ENCODE peak calls at places on chromosome 10, in seven cellular contexts. I is RWPE1; J is neuronal stem cell; M is stimulated activated CD8-positive, alpha-beta memory T cell treated with anti-CD3 and anti-CD28 coated beads, Interleukin-4, amount 100 ng/mL, for 24 hours; W is GM10248; X is AG20443; H is epithelial cell of prostate. U is an unnamed sample.

GRCh38 chr10:111429288-111430028 is 352.6 kb downstream of the ADRA2A start:
- DNase-seq in I (no peak), J (no peak), M (no peak), W (no peak), X (peak), H (no peak), U (no peak)

GRCh38 chr10:69855346-69856163 is 53.8 kb downstream of the COL13A1 start:
- DNase-seq in I (no peak), J (no peak), M (no peak), W (no peak), X (no peak), H (no peak), U (no peak)

GRCh38 chr10:97154789-97155188 is 31.0 kb downstream of the SLIT1 start:
- DNase-seq in I (no peak), J (no peak), M (no peak), W (no peak), X (no peak), H (no peak), U (no peak)

GRCh38 chr10:49298666-49298989 is 342 bp upstream of the C10orf71 start:
- DNase-seq in I (no peak), J (no peak), M (no peak), W (no peak), X (peak), H (no peak), U (no peak)

GRCh38 chr10:68212721-68213352 is 19.1 kb downstream of the ATOH7 start:
- DNase-seq in I (peak), J (no peak), M (no peak), W (peak), X (peak), H (no peak), U (no peak)

GRCh38 chr10:130240409-130240808 is 104.2 kb downstream of the GLRX3 start:
- DNase-seq in I (no peak), J (no peak), M (no peak), W (no peak), X (no peak), H (no peak), U (no peak)

GRCh38 chr10:7260912-7261700 is 149.7 kb downstream of the SFMBT2 start:
- DNase-seq in I (peak), J (no peak), M (no peak), W (no peak), X (peak), H (no peak), U (no peak)

GRCh38 chr10:103476046-103476768 is 2.8 kb downstream of the CALHM3 start:
- DNase-seq in I (no peak), J (no peak), M (no peak), W (peak), X (no peak), H (no peak), U (no peak)

GRCh38 chr10:44955408-44956070 is 4.1 kb upstream of the RASSF4 start:
- DNase-seq in I (no peak), J (no peak), M (no peak), W (no peak), X (no peak), H (no peak), U (no peak)

GRCh38 chr10:78964952-78965633 is 103.7 kb upstream of the ZMIZ1 start:
- DNase-seq in I (peak), J (peak), M (no peak), W (no peak), X (no peak), H (no peak), U (no peak)

GRCh38 chr10:61754553-61755540 is 92.1 kb downstream of the CABCOCO1 start:
- DNase-seq in I (no peak), J (no peak), M (no peak), W (no peak), X (no peak), H (no peak), U (no peak)

GRCh38 chr10:37975407-37975991 is 948 bp downstream of the ZNF25 start:
- DNase-seq in I (peak), J (no peak), M (no peak), W (no peak), X (no peak), H (no peak), U (peak)

GRCh38 chr10:101670635-101671034 is 24.3 kb downstream of the FBXW4 start:
- DNase-seq in I (no peak), J (no peak), M (no peak), W (peak), X (no peak), H (no peak), U (no peak)

GRCh38 chr10:7410800-7411670 is at the start of gene SFMBT2:
- DNase-seq in I (peak), J (peak), M (peak), W (peak), X (peak), H (no peak), U (peak)

GRCh38 chr10:44878704-44879530 is 32.2 kb upstream of the TMEM72 start:
- DNase-seq in I (peak), J (peak), M (peak), W (peak), X (peak), H (no peak), U (peak)

GRCh38 chr10:88092975-88093374 is 229.6 kb downstream of the PTEN start:
- DNase-seq in I (no peak), J (no peak), M (no peak), W (no peak), X (no peak), H (no peak), U (no peak)

GRCh38 chr10:113493195-113493594 is 59.7 kb upstream of the HABP2 start:
- DNase-seq in I (peak), J (no peak), M (no peak), W (no peak), X (peak), H (peak), U (no peak)

GRCh38 chr10:104139221-104139620 is 17.2 kb downstream of the SFR1 start:
- DNase-seq in I (no peak), J (no peak), M (no peak), W (no peak), X (no peak), H (no peak), U (no peak)

GRCh38 chr10:80537086-80537704 is 507 bp upstream of the SH2D4B start:
- DNase-seq in I (no peak), J (no peak), M (no peak), W (no peak), X (no peak), H (no peak), U (no peak)

GRCh38 chr10:33653584-33654367 is 319.3 kb upstream of the NRP1 start:
- DNase-seq in I (peak), J (no peak), M (no peak), W (no peak), X (peak), H (no peak), U (no peak)

GRCh38 chr10:11515596-11516418 is 95.6 kb downstream of the USP6NL start:
- DNase-seq in I (peak), J (no peak), M (no peak), W (peak), X (peak), H (no peak), U (peak)